ENCODE peak calls at places on chromosomes 16 and 17, in eight cellular contexts. P is A549; I is type B pancreatic cell; G is CD4-positive, alpha-beta T cell; V is thyroid gland; Q is spleen; C is osteoblast; J is nephron progenitor cell. X is an unnamed sample.
A peak's percentile ranks its signal among the peaks of the same experiment; 100 is the strongest.

GRCh38 chr16:74726736-74727135 is 26.1 kb upstream of the MLKL start:
- DNase-seq in Q (no peak), C (no peak), P (peak; percentile 72), I (no peak), V (no peak), J (peak; percentile 35), G (no peak), X (no peak)

GRCh38 chr16:3007957-3008748 is 4.6 kb upstream of the CLDN9 start:
- DNase-seq in V (no peak), I (no peak), Q (peak; percentile 88), J (no peak), C (no peak), P (no peak), G (no peak), X (no peak)

GRCh38 chr17:74485012-74485743 is 18.7 kb downstream of the CD300A start:
- DNase-seq in V (no peak), I (no peak), J (no peak), P (no peak), C (no peak), G (no peak), Q (no peak), X (no peak)

GRCh38 chr17:73645050-73645871 is 1.0 kb upstream of the SDK2 start:
- DNase-seq in P (peak; percentile 59), G (no peak), C (peak; percentile 89), J (peak; percentile 83), V (peak; percentile 74), Q (peak; percentile 91), I (peak; percentile 81), X (no peak)

GRCh38 chr17:63698381-63698885 is 1.5 kb downstream of the LIMD2 start:
- DNase-seq in C (peak; percentile 85), G (no peak), I (no peak), P (no peak), J (no peak), V (no peak), Q (peak; percentile 86), X (no peak)

GRCh38 chr17:64003526-64004121 is 5.5 kb downstream of the PRR29 start:
- DNase-seq in G (no peak), P (no peak), Q (peak; percentile 66), V (no peak), C (peak; percentile 70), I (no peak), J (no peak), X (no peak)

GRCh38 chr16:49189286-49189685 is 92.4 kb downstream of the CBLN1 start:
- DNase-seq in V (no peak), J (no peak), G (no peak), C (no peak), I (no peak), P (no peak), Q (no peak), X (no peak)

GRCh38 chr16:10827691-10828341 is 9.2 kb upstream of the TVP23A start:
- DNase-seq in C (peak; percentile 96), P (no peak), Q (peak; percentile 82), J (no peak), V (peak; percentile 81), G (no peak), I (no peak), X (peak; percentile 63)

DNA sequence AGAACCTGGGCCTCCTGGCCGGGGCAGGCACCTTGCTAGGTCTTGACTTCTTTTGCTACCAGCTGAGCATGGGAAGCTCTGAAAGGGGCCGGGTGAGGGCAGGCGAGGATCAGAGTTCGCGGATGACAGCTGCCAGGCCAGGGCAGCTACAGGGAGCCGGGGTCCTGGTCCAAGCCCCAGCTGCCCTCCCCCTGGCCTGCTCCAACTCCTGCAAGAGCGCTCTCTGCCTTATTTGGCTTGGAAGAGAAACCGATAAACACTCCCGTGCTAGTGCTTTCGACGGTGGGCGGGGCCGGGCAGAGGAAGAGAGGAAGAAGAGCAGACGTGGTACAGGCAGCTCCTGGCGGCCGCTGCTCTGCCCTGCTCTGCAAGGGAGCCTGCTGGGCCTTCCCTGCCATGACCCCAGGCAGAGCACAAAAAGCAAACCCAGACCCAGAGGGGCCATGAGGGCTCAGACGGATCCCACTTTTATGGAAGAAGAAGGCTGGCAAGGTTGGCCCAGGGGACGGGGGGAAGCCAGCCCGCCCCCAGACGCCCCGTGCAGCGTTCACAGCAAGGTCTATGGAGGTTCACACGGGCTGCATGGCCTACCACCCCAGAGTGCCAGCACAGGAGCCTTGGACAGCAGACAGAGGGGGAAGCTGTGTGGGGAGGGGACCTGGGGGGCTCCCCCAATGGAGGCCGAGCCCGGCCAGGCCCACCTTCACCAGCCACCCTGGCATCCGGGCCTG is 25.6 kb downstream of the PIEZO1 start:
- DNase-seq in C (no peak), P (no peak), V (peak; percentile 39), Q (peak; percentile 88), J (peak; percentile 61), I (no peak), G (peak; percentile 54), X (no peak)
- TF ChIP-seq CTCF in C (no peak), P (no peak), V (no peak), Q (no peak), J (no peak), I (peak; percentile 19), G (no peak), X (no peak)

DNA sequence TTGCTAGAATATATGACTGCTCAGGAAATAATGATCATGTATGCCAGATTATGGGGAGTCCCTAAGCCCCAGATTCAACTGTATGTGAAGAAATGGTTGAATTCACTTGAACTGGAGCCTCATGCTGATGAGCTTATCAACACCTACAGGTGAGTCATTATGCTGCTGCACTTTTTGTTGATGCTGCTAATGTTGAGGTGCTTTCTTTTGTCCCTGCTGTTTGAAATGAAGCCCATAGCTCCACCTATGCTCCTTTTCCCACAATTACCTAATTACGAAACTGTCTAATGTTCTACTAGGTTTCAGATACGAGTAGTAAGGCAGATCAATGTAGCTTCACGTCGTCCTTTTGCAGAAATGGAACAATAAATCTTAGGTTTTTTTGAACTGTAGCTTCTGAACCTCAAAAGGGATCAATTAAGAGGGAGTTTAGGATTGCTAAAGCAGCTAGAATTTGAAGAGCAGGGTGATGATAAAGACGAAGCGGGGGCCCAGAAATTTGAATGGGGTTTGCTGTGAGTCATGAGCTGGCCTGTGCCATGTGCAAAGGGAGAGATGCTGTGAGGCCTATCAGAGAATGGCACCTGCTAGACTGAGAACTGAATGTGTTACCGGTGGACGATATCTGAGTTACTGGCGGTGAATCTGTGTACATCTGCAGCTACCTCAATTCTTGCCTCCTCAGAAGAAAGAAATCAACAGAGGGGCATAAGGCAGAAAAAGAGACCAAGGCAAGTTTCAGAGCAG is 6.1 kb upstream of the UQCRC2 start:
- DNase-seq in Q (no peak), P (no peak), G (no peak), I (no peak), V (no peak), C (no peak), J (no peak), X (no peak)
- TF ChIP-seq CTCF in Q (no peak), P (no peak), G (no peak), I (no peak), V (no peak), C (no peak), J (no peak), X (no peak)

GRCh38 chr17:21129023-21129681 is 2.4 kb downstream of the DHRS7B start:
- DNase-seq in C (no peak), Q (no peak), J (no peak), V (peak; percentile 39), I (no peak), G (no peak), P (peak; percentile 67), X (no peak)
- TF ChIP-seq CTCF in C (peak; percentile 70), Q (peak; percentile 53), J (no peak), V (peak; percentile 43), I (peak; percentile 47), G (no peak), P (peak; percentile 74), X (peak; percentile 57)

GRCh38 chr16:75804368-75804767 is 78.1 kb upstream of the CPHXL start:
- DNase-seq in Q (no peak), P (no peak), C (no peak), G (no peak), V (no peak), I (no peak), J (no peak), X (no peak)

GRCh38 chr16:75803753-75804152 is 77.5 kb upstream of the CPHXL start:
- DNase-seq in C (no peak), I (no peak), V (no peak), J (no peak), Q (no peak), P (no peak), G (no peak), X (no peak)

GRCh38 chr16:75805946-75806345 is 79.7 kb upstream of the CPHXL start:
- DNase-seq in I (no peak), P (no peak), J (no peak), V (no peak), C (no peak), G (no peak), Q (no peak), X (no peak)

GRCh38 chr16:75798714-75799113 is 72.4 kb upstream of the CPHXL start:
- DNase-seq in I (no peak), Q (no peak), G (no peak), J (no peak), V (no peak), C (no peak), P (no peak), X (no peak)

DNA sequence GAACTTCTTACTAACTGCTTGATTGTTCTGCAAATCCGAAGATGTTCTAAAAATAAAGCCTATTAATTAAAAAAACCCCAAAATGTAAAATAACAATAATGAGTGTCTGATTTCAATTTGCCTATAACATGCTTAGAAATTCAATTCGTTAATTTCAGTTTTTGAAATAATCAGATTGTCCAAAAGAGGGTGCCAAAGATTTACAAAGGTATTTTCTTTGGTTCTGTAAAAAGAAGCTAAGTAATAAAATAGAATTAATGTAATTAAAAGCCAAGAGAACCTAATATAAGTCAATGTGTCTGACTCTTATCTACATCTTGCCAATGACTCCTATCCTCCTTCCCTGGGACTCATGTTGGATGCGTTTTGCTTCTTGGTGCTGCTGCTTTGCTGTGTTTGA is 75.0 kb upstream of the CPHXL start:
- DNase-seq in I (no peak), G (no peak), Q (no peak), V (no peak), J (no peak), P (no peak), C (peak; percentile 35), X (no peak)
- TF ChIP-seq CTCF in I (peak; percentile 64), G (no peak), Q (no peak), V (no peak), J (peak; percentile 16), P (peak; percentile 37), C (no peak), X (no peak)

GRCh38 chr17:65554568-65555223 is 6.8 kb downstream of the AXIN2 start:
- DNase-seq in P (no peak), V (peak; percentile 31), G (no peak), Q (no peak), J (peak; percentile 27), I (no peak), C (peak; percentile 54), X (no peak)
- TF ChIP-seq CTCF in P (no peak), V (no peak), G (no peak), Q (no peak), J (no peak), I (peak; percentile 32), C (peak; percentile 26), X (peak; percentile 42)

X was measured in AG09319.